ENCODE peak calls at places on chromosome 17, in four cellular contexts. K is CD8-positive, alpha-beta memory T cell; Q is HTR-8/SVneo; P is RWPE1. V is an unnamed sample.

GRCh38 chr17:79223471-79223870 is 148.8 kb downstream of the ENGASE start:
- DNase-seq in K (no peak), Q (no peak), P (no peak), V (no peak)

GRCh38 chr17:43840814-43841213 is 6.2 kb upstream of the CD300LG start:
- DNase-seq in K (no peak), Q (peak), P (no peak), V (no peak)

GRCh38 chr17:49069585-49070273 is 62.8 kb upstream of the B4GALNT2 start:
- DNase-seq in K (no peak), Q (no peak), P (no peak), V (no peak)

GRCh38 chr17:52648995-52649394 is 490.5 kb upstream of the CA10 start:
- DNase-seq in K (no peak), Q (no peak), P (no peak), V (no peak)

GRCh38 chr17:72407336-72408121 is 286.7 kb downstream of the SOX9 start:
- DNase-seq in K (no peak), Q (peak), P (peak), V (peak)

GRCh38 chr17:62754696-62755095 is 53.4 kb downstream of the MARCHF10 start:
- DNase-seq in K (no peak), Q (no peak), P (no peak), V (peak)

GRCh38 chr17:2455956-2456355 is 55.1 kb upstream of the MNT start:
- DNase-seq in K (no peak), Q (no peak), P (no peak), V (no peak)

GRCh38 chr17:43661699-43662431 is at the start of gene MEOX1:
- DNase-seq in K (no peak), Q (peak), P (peak), V (peak)

GRCh38 chr17:10198509-10199249 is at the start of gene GAS7:
- DNase-seq in K (peak), Q (peak), P (no peak), V (peak)

GRCh38 chr17:71985111-71986039 is 135.4 kb upstream of the SOX9 start:
- DNase-seq in K (no peak), Q (no peak), P (peak), V (no peak)

GRCh38 chr17:65994679-65995078 is 197.3 kb downstream of the CEP112 start:
- DNase-seq in K (no peak), Q (no peak), P (no peak), V (no peak)

GRCh38 chr17:64185101-64185500 is 55.2 kb upstream of the ERN1 start:
- DNase-seq in K (no peak), Q (no peak), P (no peak), V (no peak)

GRCh38 chr17:68089881-68090280 is 54.3 kb downstream of the KPNA2 start:
- DNase-seq in K (no peak), Q (no peak), P (no peak), V (no peak)

GRCh38 chr17:81570896-81571453 is 18.8 kb upstream of the FAAP100 start:
- DNase-seq in K (no peak), Q (no peak), P (no peak), V (no peak)

GRCh38 chr17:39700148-39700987 is 504 bp downstream of the ERBB2 start:
- DNase-seq in K (no peak), Q (peak), P (peak), V (peak)

GRCh38 chr17:17994271-17994670 is 21.6 kb downstream of the DRC3 start:
- DNase-seq in K (no peak), Q (no peak), P (no peak), V (no peak)

GRCh38 chr17:958712-959451 is 20.7 kb downstream of the NXN start:
- DNase-seq in K (no peak), Q (no peak), P (no peak), V (no peak)

GRCh38 chr17:38674013-38674748 is 576 bp downstream of the EPOP start:
- DNase-seq in K (peak), Q (no peak), P (no peak), V (no peak)

GRCh38 chr17:49013311-49014205 is 16.4 kb downstream of the IGF2BP1 start:
- DNase-seq in K (no peak), Q (no peak), P (no peak), V (peak)

GRCh38 chr17:32259596-32259995 is 6.0 kb upstream of the RHBDL3 start:
- DNase-seq in K (no peak), Q (no peak), P (no peak), V (peak)

GRCh38 chr17:38697061-38697820 is 7.8 kb upstream of the MLLT6 start:
- DNase-seq in K (no peak), Q (no peak), P (no peak), V (no peak)

GRCh38 chr17:68190495-68190894 is 57.3 kb upstream of the AMZ2 start:
- DNase-seq in K (no peak), Q (no peak), P (no peak), V (no peak)

GRCh38 chr17:80254396-80255241 is 6.0 kb upstream of the RNF213 start:
- DNase-seq in K (peak), Q (peak), P (peak), V (peak)

GRCh38 chr17:20926532-20926931 is 116.3 kb downstream of the USP22 start:
- DNase-seq in K (no peak), Q (no peak), P (no peak), V (peak)

GRCh38 chr17:4232168-4232813 is 31.5 kb downstream of the ANKFY1 start:
- DNase-seq in K (peak), Q (no peak), P (peak), V (peak)

GRCh38 chr17:49217651-49218413 is 7.3 kb downstream of the ABI3 start:
- DNase-seq in K (peak), Q (no peak), P (no peak), V (no peak)

V was measured in GM03348.